ENCODE peak calls at places on chromosomes 16 and 17, in six cellular contexts. X, U, R, T, N and S are unnamed samples.

GRCh38 chr16:51636913-51637743 is 486.1 kb upstream of the SALL1 start:
- DNase-seq in T (no peak), N (no peak), X (no peak), U (no peak), R (no peak), S (no peak)

GRCh38 chr16:47940466-47940865 is 215.3 kb downstream of the ABCC12 start:
- DNase-seq in N (no peak), U (no peak), R (no peak), X (no peak), T (no peak), S (no peak)

GRCh38 chr17:45955326-45955725 is 43.7 kb upstream of the STH start:
- DNase-seq in N (no peak), T (no peak), U (no peak), R (no peak), X (no peak), S (no peak)

GRCh38 chr17:57296231-57296630 is 39.9 kb downstream of the MSI2 start:
- DNase-seq in N (no peak), U (no peak), R (no peak), T (no peak), X (no peak), S (no peak)

GRCh38 chr16:55908641-55909040 is 33.5 kb upstream of the CES5A start:
- DNase-seq in X (no peak), T (no peak), R (no peak), U (no peak), N (no peak), S (no peak)

GRCh38 chr16:87806608-87807546 is 41.1 kb upstream of the KLHDC4 start:
- DNase-seq in R (peak), X (peak), T (peak), U (peak), N (peak), S (peak)

GRCh38 chr17:41792835-41793748 is 6.6 kb upstream of the JUP start:
- DNase-seq in U (peak), R (peak), X (no peak), T (peak), N (peak), S (no peak)

GRCh38 chr17:35080536-35080935 is 17.0 kb upstream of the RFFL start:
- DNase-seq in N (no peak), R (no peak), U (no peak), T (no peak), X (no peak), S (no peak)

GRCh38 chr16:80663078-80663477 is 122.3 kb downstream of the DYNLRB2 start:
- DNase-seq in T (no peak), U (no peak), X (no peak), N (no peak), R (no peak), S (no peak)

GRCh38 chr16:19583665-19584300 is 28.3 kb downstream of the VPS35L start:
- DNase-seq in U (peak), X (no peak), N (no peak), T (peak), R (no peak), S (peak)

GRCh38 chr17:13626703-13627102 is 25.0 kb upstream of the HS3ST3A1 start:
- DNase-seq in X (no peak), T (peak), U (peak), R (no peak), N (no peak), S (no peak)

GRCh38 chr17:76884995-76885896 is 17.0 kb downstream of the MGAT5B start:
- DNase-seq in N (no peak), U (no peak), X (no peak), R (no peak), T (no peak), S (no peak)

GRCh38 chr17:82698974-82699442 is 510 bp upstream of the RAB40B start:
- DNase-seq in N (no peak), T (peak), U (no peak), R (no peak), X (no peak), S (no peak)

GRCh38 chr17:5832886-5833285 is 237.3 kb upstream of the WSCD1 start:
- DNase-seq in N (no peak), X (no peak), R (no peak), U (no peak), T (peak), S (no peak)

GRCh38 chr17:10357768-10358167 is 15.0 kb downstream of the MYH13 start:
- DNase-seq in U (no peak), X (no peak), R (no peak), T (no peak), N (no peak), S (peak)

GRCh38 chr17:80618304-80618703 is 73.7 kb downstream of the RPTOR start:
- DNase-seq in N (no peak), R (no peak), U (no peak), X (no peak), T (no peak), S (no peak)

GRCh38 chr17:19876524-19877161 is 8.9 kb upstream of the ULK2 start:
- DNase-seq in T (no peak), U (peak), X (no peak), N (peak), R (peak), S (no peak)

GRCh38 chr17:49832840-49833599 is 14.8 kb downstream of the TAC4 start:
- DNase-seq in U (no peak), T (no peak), N (no peak), X (no peak), R (no peak), S (no peak)

GRCh38 chr17:33292184-33292980 is 713 bp downstream of the ASIC2 start:
- DNase-seq in R (no peak), N (peak), X (no peak), T (peak), U (no peak), S (no peak)

GRCh38 chr17:49085565-49086315 is 46.8 kb upstream of the B4GALNT2 start:
- DNase-seq in N (no peak), U (no peak), T (no peak), X (no peak), R (no peak), S (no peak)

GRCh38 chr17:76670708-76671122 is 27.2 kb upstream of the ST6GALNAC1 start:
- DNase-seq in N (no peak), T (no peak), X (no peak), R (no peak), U (no peak), S (no peak)

GRCh38 chr16:49528564-49529150 is 155.1 kb downstream of the C16orf78 start:
- DNase-seq in T (no peak), U (no peak), X (no peak), N (no peak), R (no peak), S (no peak)

GRCh38 chr16:70685061-70685937 is 554 bp downstream of the MTSS2 start:
- DNase-seq in X (no peak), T (no peak), N (peak), R (no peak), U (no peak), S (no peak)

GRCh38 chr17:927611-928461 is 51.7 kb downstream of the NXN start:
- DNase-seq in X (no peak), T (peak), U (peak), R (no peak), N (no peak), S (no peak)

GRCh38 chr16:64132190-64132589 is 989.7 kb downstream of the CDH11 start:
- DNase-seq in T (no peak), X (no peak), U (no peak), N (no peak), R (no peak), S (no peak)

GRCh38 chr17:64385187-64386083 is 5.2 kb downstream of the PECAM1 start:
- DNase-seq in X (no peak), T (peak), U (peak), N (peak), R (peak), S (no peak)

GRCh38 chr17:31466096-31466495 is 74.6 kb downstream of the RAB11FIP4 start:
- DNase-seq in U (peak), R (no peak), X (no peak), N (no peak), T (no peak), S (no peak)

GRCh38 chr16:57532251-57532625 is 4.1 kb downstream of the CCDC102A start:
- DNase-seq in N (no peak), X (peak), R (peak), T (no peak), U (no peak), S (no peak)

GRCh38 chr16:4052801-4053662 is 63.2 kb downstream of the ADCY9 start:
- DNase-seq in X (no peak), U (peak), R (peak), T (no peak), N (peak), S (no peak)

GRCh38 chr16:62760398-62760797 is 724.2 kb upstream of the CDH8 start:
- DNase-seq in X (no peak), N (no peak), R (no peak), T (no peak), U (no peak), S (no peak)

GRCh38 chr17:61410100-61410551 is 10.5 kb downstream of the TBX2 start:
- DNase-seq in N (no peak), U (no peak), T (no peak), R (no peak), X (no peak), S (no peak)

GRCh38 chr16:70433456-70434103 is 5.3 kb downstream of the ST3GAL2 start:
- DNase-seq in R (peak), X (no peak), U (peak), T (peak), N (peak), S (no peak)